ENCODE peak calls at places on chromosomes 16 and 17, in four cellular contexts. N is nucleus accumbens, L is SW 1271, D is H9. R is an unnamed sample.

GRCh38 chr16:81831722-81832126 is 52.6 kb downstream of the PLCG2 start:
- DNase-seq in N (peak; percentile 26), L (no peak), D (peak; percentile 51), R (no peak)

GRCh38 chr16:55678061-55678935 is 22.5 kb downstream of the SLC6A2 start:
- DNase-seq in N (peak; percentile 60), L (no peak), D (no peak), R (no peak)

GRCh38 chr17:17088104-17088485 is 45.8 kb downstream of the MPRIP start:
- DNase-seq in N (peak; percentile 81), L (no peak), D (no peak), R (peak; percentile 10)

GRCh38 chr17:72860778-72861177 is 231.7 kb downstream of the SLC39A11 start:
- DNase-seq in N (no peak), L (no peak), D (no peak), R (no peak)

GRCh38 chr16:11082860-11083388 is 138.6 kb downstream of the CLEC16A start:
- DNase-seq in N (no peak), L (no peak), D (no peak), R (no peak)

GRCh38 chr17:80125656-80126448 is 21.1 kb downstream of the EIF4A3 start:
- DNase-seq in N (no peak), L (no peak), D (no peak), R (no peak)

GRCh38 chr16:27826893-27827289 is 236.6 kb downstream of the GSG1L start:
- DNase-seq in N (no peak), L (no peak), D (no peak), R (no peak)

GRCh38 chr17:79104898-79105600 is 30.4 kb downstream of the ENGASE start:
- DNase-seq in N (no peak), L (no peak), D (no peak), R (no peak)

GRCh38 chr16:3013491-3013951 is 798 bp downstream of the CLDN9 start:
- DNase-seq in N (no peak), L (no peak), D (peak; percentile 66), R (no peak)

GRCh38 chr17:65886240-65886639 is 305.7 kb downstream of the CEP112 start:
- DNase-seq in N (no peak), L (no peak), D (no peak), R (no peak)

GRCh38 chr17:67056746-67057490 is 12.6 kb downstream of the CACNG1 start:
- DNase-seq in N (no peak), L (no peak), D (peak; percentile 20), R (no peak)

GRCh38 chr16:19840524-19841110 is 44.0 kb downstream of the GPRC5B start:
- DNase-seq in N (no peak), L (no peak), D (no peak), R (peak; percentile 38)

GRCh38 chr17:20263595-20263994 is 203.7 kb downstream of the LGALS9B start:
- DNase-seq in N (no peak), L (no peak), D (no peak), R (no peak)

GRCh38 chr16:72621651-72622050 is 426.3 kb downstream of the ZFHX3 start:
- DNase-seq in N (no peak), L (no peak), D (no peak), R (no peak)

R was measured in glutamatergic neuron.